ENCODE peak calls at places on chromosomes 6 and 20, in six cellular contexts. One of them, this sample, is unnamed.

GRCh38 chr20:25196701-25197120 is 1.2 kb downstream of the ENTPD6 start:
- DNase-seq in upper lobe of right lung: no peak
- DNase-seq in neural crest cell: no peak
- DNase-seq in A549: peak
- DNase-seq in T-helper 1 cell: no peak
- DNase-seq in anterior cingulate cortex: no peak
- DNase-seq in this sample: no peak

GRCh38 chr20:53934421-53935352 is 135.7 kb downstream of the BCAS1 start:
- DNase-seq in T-helper 1 cell: no peak
- DNase-seq in upper lobe of right lung: no peak
- DNase-seq in anterior cingulate cortex: no peak
- DNase-seq in A549: no peak
- DNase-seq in neural crest cell: no peak
- DNase-seq in this sample: no peak

GRCh38 chr6:158175111-158175510 is 7.0 kb downstream of the GTF2H5 start:
- DNase-seq in anterior cingulate cortex: no peak
- DNase-seq in neural crest cell: no peak
- DNase-seq in A549: no peak
- DNase-seq in upper lobe of right lung: no peak
- DNase-seq in T-helper 1 cell: no peak
- DNase-seq in this sample: no peak

GRCh38 chr6:41370488-41371111 is 35.2 kb downstream of the NCR2 start:
- DNase-seq in anterior cingulate cortex: no peak
- DNase-seq in T-helper 1 cell: no peak
- DNase-seq in A549: no peak
- DNase-seq in upper lobe of right lung: no peak
- DNase-seq in neural crest cell: no peak
- DNase-seq in this sample: no peak

GRCh38 chr6:34288581-34288980 is 39.8 kb upstream of the SMIM29 start:
- DNase-seq in anterior cingulate cortex: no peak
- DNase-seq in T-helper 1 cell: no peak
- DNase-seq in neural crest cell: no peak
- DNase-seq in A549: no peak
- DNase-seq in upper lobe of right lung: no peak
- DNase-seq in this sample: no peak

GRCh38 chr20:33787253-33787891 is 23.8 kb upstream of the CHMP4B start:
- DNase-seq in T-helper 1 cell: no peak
- DNase-seq in upper lobe of right lung: no peak
- DNase-seq in A549: no peak
- DNase-seq in neural crest cell: no peak
- DNase-seq in anterior cingulate cortex: no peak
- DNase-seq in this sample: no peak

GRCh38 chr20:23596856-23597255 is 8.9 kb downstream of the CST9 start:
- DNase-seq in A549: no peak
- DNase-seq in anterior cingulate cortex: no peak
- DNase-seq in T-helper 1 cell: no peak
- DNase-seq in upper lobe of right lung: no peak
- DNase-seq in neural crest cell: no peak
- DNase-seq in this sample: no peak

GRCh38 chr20:62209850-62210495 is 10.1 kb downstream of the HRH3 start:
- DNase-seq in A549: no peak
- DNase-seq in upper lobe of right lung: no peak
- DNase-seq in anterior cingulate cortex: no peak
- DNase-seq in neural crest cell: no peak
- DNase-seq in T-helper 1 cell: no peak
- DNase-seq in this sample: no peak

GRCh38 chr6:87274660-87275273 is 47.6 kb upstream of the SMIM8 start:
- DNase-seq in A549: no peak
- DNase-seq in T-helper 1 cell: no peak
- DNase-seq in anterior cingulate cortex: no peak
- DNase-seq in upper lobe of right lung: no peak
- DNase-seq in neural crest cell: no peak
- DNase-seq in this sample: no peak

GRCh38 chr20:25532971-25533391 is 52.4 kb downstream of the NINL start:
- DNase-seq in anterior cingulate cortex: no peak
- DNase-seq in upper lobe of right lung: no peak
- DNase-seq in A549: no peak
- DNase-seq in T-helper 1 cell: no peak
- DNase-seq in neural crest cell: no peak
- DNase-seq in this sample: no peak

This sample was measured in T follicular helper cell.